ENCODE peak calls at places on chromosome X, in four cellular contexts. Q is K562, L is HepG2, N is GM12878. Y is an unnamed sample.

GRCh38 chrX:151875270-151876026 is 37.2 kb upstream of the MAGEA4 start:
- DNase-seq in Q (no peak), L (no peak), N (no peak), Y (no peak)

GRCh38 chrX:10199212-10199611 is 42.4 kb downstream of the CLCN4 start:
- DNase-seq in Q (no peak), L (no peak), N (no peak), Y (no peak)

GRCh38 chrX:25012793-25013592 is 2.8 kb downstream of the ARX start:
- DNase-seq in Q (peak), L (no peak), N (no peak), Y (no peak)

GRCh38 chrX:154806837-154807501 is 1.7 kb upstream of the MPP1 start:
- DNase-seq in Q (no peak), L (no peak), N (no peak), Y (no peak)

GRCh38 chrX:20352935-20353336 is 86.2 kb upstream of the RPS6KA3 start:
- DNase-seq in Q (no peak), L (no peak), N (peak), Y (no peak)

GRCh38 chrX:119374736-119375135 is 24.4 kb upstream of the SLC25A43 start:
- DNase-seq in Q (no peak), L (no peak), N (no peak), Y (no peak)

GRCh38 chrX:107729558-107730297 is 45.9 kb downstream of the TSC22D3 start:
- DNase-seq in Q (no peak), L (no peak), N (no peak), Y (no peak)

GRCh38 chrX:24097741-24098140 is 43.0 kb downstream of the EIF2S3 start:
- DNase-seq in Q (no peak), L (no peak), N (no peak), Y (no peak)

GRCh38 chrX:119636419-119636818 is 30.2 kb upstream of the NKRF start:
- DNase-seq in Q (no peak), L (no peak), N (peak), Y (no peak)

DNA sequence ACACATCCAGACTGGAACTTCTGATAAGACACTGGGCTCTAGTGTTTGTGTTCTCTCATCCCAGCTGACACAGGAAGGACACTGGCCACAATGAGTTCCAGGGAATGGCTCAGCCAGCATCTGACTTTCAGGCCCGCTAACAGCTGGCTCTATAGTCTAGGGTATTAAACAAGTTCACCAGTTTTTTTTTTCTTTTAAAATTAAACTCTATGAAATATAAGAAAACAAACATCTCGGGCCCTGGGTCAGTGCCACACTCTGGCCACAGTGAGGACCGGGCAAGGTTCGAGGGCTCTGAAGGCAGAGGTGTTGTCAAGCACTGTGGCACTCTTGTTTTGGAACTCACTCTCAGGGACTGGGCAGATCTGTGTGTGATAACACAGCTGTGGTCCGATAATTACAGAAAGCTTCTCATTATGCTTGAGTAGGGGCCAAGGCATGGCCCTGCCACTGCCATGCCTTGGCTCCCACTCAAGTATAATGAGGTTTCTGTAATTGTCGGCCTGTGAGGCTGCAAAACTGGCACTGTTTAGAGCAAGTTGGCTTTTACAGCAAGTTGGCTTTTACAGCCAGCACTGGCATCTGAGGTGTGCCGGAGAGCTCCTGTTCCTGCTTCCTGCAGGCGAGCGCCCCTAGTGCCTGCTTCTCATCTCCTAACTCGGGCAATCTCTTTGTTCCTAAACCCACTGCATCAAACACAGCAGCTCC is 62.8 kb downstream of the PPP1R2C start:
- DNase-seq in Q (peak), L (peak), N (no peak), Y (peak)
- TF ChIP-seq BHLHE40 in Q (no peak), L (no peak), N (no peak), Y (no peak)

GRCh38 chrX:143661286-143661685 is 25.4 kb upstream of the SLITRK4 start:
- DNase-seq in Q (no peak), L (no peak), N (no peak), Y (no peak)
- TF ChIP-seq FOXK2 in Q (no peak), L (no peak), N (no peak), Y (no peak)

DNA sequence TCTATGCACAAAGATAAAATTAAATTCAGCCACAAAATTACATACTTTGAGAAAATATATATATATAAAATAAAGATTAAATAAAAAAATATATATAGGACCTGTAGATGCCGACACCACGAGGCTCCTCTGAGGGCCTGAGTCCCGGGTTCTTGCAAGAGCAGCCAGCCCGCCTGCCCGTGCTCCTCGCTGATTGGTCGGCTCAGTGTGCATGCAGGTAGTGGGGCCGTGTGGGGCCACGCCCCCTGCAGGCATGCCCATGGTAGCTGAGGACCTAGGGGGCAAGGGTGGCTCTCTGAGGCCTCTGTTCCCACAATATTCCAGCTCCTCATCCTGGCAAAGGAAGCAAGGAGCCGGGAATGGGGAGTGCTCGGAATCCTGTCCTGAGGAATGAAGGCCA is 80.5 kb upstream of the AMELX start:
- DNase-seq in Q (no peak), L (no peak), N (no peak), Y (no peak)
- TF ChIP-seq BHLHE40 in Q (no peak), L (no peak), N (no peak), Y (no peak)

GRCh38 chrX:136692271-136692670 is 44.3 kb downstream of the CD40LG start:
- DNase-seq in Q (no peak), L (no peak), N (no peak), Y (no peak)

GRCh38 chrX:136689441-136689840 is 41.5 kb downstream of the CD40LG start:
- DNase-seq in Q (peak), L (no peak), N (no peak), Y (no peak)

GRCh38 chrX:136691028-136691809 is 43.3 kb downstream of the CD40LG start:
- DNase-seq in Q (no peak), L (no peak), N (no peak), Y (no peak)

DNA sequence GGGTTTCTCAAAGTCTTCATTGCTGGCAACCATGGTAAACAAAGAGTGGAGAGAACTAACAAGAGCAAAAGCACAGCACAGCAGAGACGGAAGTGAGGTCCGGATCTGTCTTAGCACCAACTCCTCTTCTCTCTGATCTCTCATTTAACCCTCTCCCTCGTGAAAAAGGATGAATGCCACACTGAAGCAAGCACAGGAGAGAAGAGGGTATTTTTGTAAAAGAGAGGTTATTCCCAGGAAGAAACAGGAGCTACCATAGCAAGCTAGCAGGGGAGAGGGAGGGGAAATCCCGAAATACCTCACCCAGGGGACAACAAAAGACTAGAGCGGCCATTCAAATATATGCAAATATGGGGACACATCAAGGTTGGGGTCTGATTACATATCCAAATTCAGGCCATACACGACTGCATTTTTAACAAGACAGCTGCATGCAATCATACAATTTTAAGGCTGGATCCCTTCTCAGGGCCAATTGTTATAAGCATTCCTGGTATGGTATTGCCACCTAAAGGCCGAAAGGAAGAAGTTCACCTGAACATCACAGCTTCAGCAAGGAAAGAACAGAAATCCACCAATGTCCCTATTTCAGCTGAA is 46.6 kb downstream of the CD40LG start:
- DNase-seq in Q (peak), L (peak), N (no peak), Y (peak)
- TF ChIP-seq FOXK2 in Q (no peak), L (no peak), N (no peak), Y (no peak)

GRCh38 chrX:37347420-37347819 is 1.7 kb upstream of the PRRG1 start:
- DNase-seq in Q (no peak), L (peak), N (no peak), Y (no peak)
- TF ChIP-seq BHLHE40 in Q (no peak), L (no peak), N (no peak), Y (no peak)

Y was measured in HEK293T.